ENCODE peak calls at places on chromosome X, in four cellular contexts. U, K, S and R are unnamed samples.

GRCh38 chrX:21740329-21741274 is 17.3 kb downstream of the SMPX start:
- DNase-seq in U (no peak), K (peak; percentile 34), S (no peak), R (no peak)

GRCh38 chrX:74225111-74225510 is 78.9 kb upstream of the ZCCHC13 start:
- DNase-seq in U (no peak), K (no peak), S (no peak), R (no peak)

GRCh38 chrX:30060718-30061117 is 154.6 kb upstream of the MAGEB2 start:
- DNase-seq in U (peak; percentile 3), K (no peak), S (peak; percentile 13), R (no peak)

GRCh38 chrX:115592997-115593734 is 32.2 kb downstream of the PLS3 start:
- DNase-seq in U (no peak), K (no peak), S (peak; percentile 52), R (no peak)

GRCh38 chrX:70439016-70439415 is 5.6 kb upstream of the DLG3 start:
- DNase-seq in U (no peak), K (no peak), S (no peak), R (no peak)

GRCh38 chrX:74420194-74421035 is 878 bp upstream of the SLC16A2 start:
- DNase-seq in U (peak; percentile 78), K (peak; percentile 75), S (peak; percentile 49), R (no peak)

GRCh38 chrX:102067966-102068723 is 57.3 kb upstream of the TCEAL2 start:
- DNase-seq in U (peak; percentile 10), K (no peak), S (peak; percentile 16), R (no peak)

GRCh38 chrX:124497386-124497785 is 151.0 kb downstream of the SH2D1A start:
- DNase-seq in U (no peak), K (no peak), S (no peak), R (no peak)

GRCh38 chrX:1531106-1531890 is 5.7 kb downstream of the P2RY8 start:
- DNase-seq in U (no peak), K (no peak), S (no peak), R (no peak)

GRCh38 chrX:77404318-77404878 is 42.8 kb upstream of the FGF16 start:
- DNase-seq in U (no peak), K (peak; percentile 14), S (no peak), R (no peak)

GRCh38 chrX:40175416-40176255 is 77.9 kb upstream of the BCOR start:
- DNase-seq in U (peak; percentile 68), K (peak; percentile 77), S (peak; percentile 75), R (no peak)

GRCh38 chrX:40174594-40175415 is 77.0 kb upstream of the BCOR start:
- DNase-seq in U (peak; percentile 70), K (peak; percentile 56), S (peak; percentile 37), R (no peak)

GRCh38 chrX:40172980-40173661 is 75.4 kb upstream of the BCOR start:
- DNase-seq in U (no peak), K (no peak), S (no peak), R (no peak)

GRCh38 chrX:40172169-40172979 is 74.6 kb upstream of the BCOR start:
- DNase-seq in U (no peak), K (peak; percentile 70), S (peak; percentile 63), R (no peak)

GRCh38 chrX:40173662-40174593 is 76.2 kb upstream of the BCOR start:
- DNase-seq in U (peak; percentile 48), K (peak; percentile 35), S (peak; percentile 28), R (no peak)
- H3K4me3 ChIP-seq in U (no peak overlapping the region), K (peak overlapping the region; percentile 70), S (no peak overlapping the region), R (no peak overlapping the region)

DNA sequence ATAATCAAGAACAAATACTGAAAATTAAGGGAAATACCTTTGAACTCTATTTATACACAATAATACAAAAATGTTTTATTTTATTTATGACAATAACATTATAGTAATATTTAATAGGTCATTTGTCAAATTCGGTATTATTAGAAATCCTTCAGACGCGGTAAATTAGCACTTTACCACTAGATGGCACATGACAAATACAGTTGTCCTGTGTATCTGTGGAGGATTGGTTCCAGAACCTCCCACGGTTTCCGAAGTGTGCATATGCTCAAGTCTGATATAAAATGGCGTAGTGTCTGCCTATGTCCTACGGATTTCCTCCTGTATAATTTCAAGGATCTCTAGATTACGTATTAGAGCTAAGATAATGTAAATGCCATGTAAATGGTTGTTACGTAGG is 8.1 kb upstream of the LINC00632 start:
- DNase-seq in U (peak; percentile 30), K (no peak), S (peak; percentile 22), R (no peak)
- TF ChIP-seq CTCF in U (peak; percentile 53), K (no peak), S (no peak), R (peak; percentile 26)

GRCh38 chrX:12970691-12971202 is 4.2 kb upstream of the TMSB4X start:
- DNase-seq in U (no peak), K (no peak), S (peak; percentile 33), R (no peak)
- H3K4me3 ChIP-seq in U (no peak overlapping the region), K (peak overlapping the region; percentile 15), S (no peak overlapping the region), R (no peak overlapping the region)

GRCh38 chrX:2647627-2648026 is 43.5 kb upstream of the CD99 start:
- DNase-seq in U (no peak), K (no peak), S (no peak), R (no peak)

GRCh38 chrX:2650037-2650436 is 41.1 kb upstream of the CD99 start:
- DNase-seq in U (no peak), K (no peak), S (no peak), R (no peak)

GRCh38 chrX:2654436-2655340 is 36.4 kb upstream of the CD99 start:
- DNase-seq in U (no peak), K (no peak), S (no peak), R (no peak)

GRCh38 chrX:2652106-2652505 is 39.0 kb upstream of the CD99 start:
- DNase-seq in U (no peak), K (no peak), S (no peak), R (no peak)

DNA sequence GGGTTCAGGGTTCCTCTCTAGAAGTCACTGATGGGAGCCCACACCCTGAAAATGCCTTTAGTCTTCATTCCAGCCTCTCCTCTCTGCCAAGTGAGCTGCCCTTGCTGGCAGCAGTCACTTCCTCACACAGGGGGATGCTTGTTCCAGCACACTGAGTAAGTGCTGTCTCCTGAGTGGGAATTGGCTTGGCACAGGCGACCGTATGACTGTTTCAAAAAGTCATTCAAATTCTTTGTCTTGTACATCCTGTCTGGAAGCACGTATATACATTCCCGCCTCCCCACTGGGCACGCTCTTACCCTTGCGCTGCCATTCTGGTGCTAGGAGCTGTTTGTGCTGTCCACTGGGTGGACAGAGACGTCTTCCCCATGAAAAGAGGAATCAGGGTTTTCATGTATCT is 40.2 kb upstream of the CD99 start:
- DNase-seq in U (no peak), K (no peak), S (no peak), R (no peak)
- TF ChIP-seq CTCF in U (no peak), K (no peak), S (no peak), R (no peak)

GRCh38 chrX:40108959-40109287 is 11.2 kb upstream of the BCOR start:
- DNase-seq in U (peak; percentile 82), K (peak; percentile 84), S (peak; percentile 70), R (no peak)
- H3K4me3 ChIP-seq in U (peak overlapping the region; percentile 58), K (peak overlapping the region; percentile 67), S (peak overlapping the region; percentile 55), R (peak overlapping the region; percentile 42)

GRCh38 chrX:7170903-7171302 is 22.9 kb upstream of the PUDP start:
- DNase-seq in U (peak; percentile 28), K (no peak), S (peak; percentile 13), R (no peak)
- TF ChIP-seq CTCF in U (peak; percentile 63), K (peak; percentile 19), S (no peak), R (peak; percentile 7)

GRCh38 chrX:13597928-13598327 is 28.5 kb downstream of the EGFL6 start:
- DNase-seq in U (no peak), K (no peak), S (no peak), R (no peak)
- H3K4me3 ChIP-seq in U (no peak overlapping the region), K (no peak overlapping the region), S (no peak overlapping the region), R (no peak overlapping the region)